ENCODE peak calls at places on chromosomes 12 and 14, in four cellular contexts. One of them, this sample, is unnamed.
A peak's percentile ranks its signal among the peaks of the same experiment; 100 is the strongest.

GRCh38 chr14:104144911-104145825 is 6.8 kb downstream of the KIF26A start:
- DNase-seq in HepG2: no peak
- DNase-seq in heart left ventricle: peak; percentile 31
- DNase-seq in ovary: peak; percentile 39
- DNase-seq in this sample: no peak

GRCh38 chr12:20058068-20058467 is 310.3 kb upstream of the PDE3A start:
- DNase-seq in HepG2: no peak
- DNase-seq in heart left ventricle: no peak
- DNase-seq in ovary: no peak
- DNase-seq in this sample: no peak

GRCh38 chr14:85279407-85279806 is 250.5 kb upstream of the FLRT2 start:
- DNase-seq in HepG2: no peak
- DNase-seq in heart left ventricle: no peak
- DNase-seq in ovary: no peak
- DNase-seq in this sample: no peak

GRCh38 chr12:25151476-25151875 is 43.5 kb downstream of the DNAI7 start:
- DNase-seq in HepG2: no peak
- DNase-seq in heart left ventricle: peak; percentile 54
- DNase-seq in ovary: peak; percentile 65
- DNase-seq in this sample: peak; percentile 38

GRCh38 chr14:55107766-55108554 is 21.1 kb upstream of the LGALS3 start:
- DNase-seq in HepG2: peak; percentile 83
- DNase-seq in heart left ventricle: peak; percentile 95
- DNase-seq in ovary: peak; percentile 94
- DNase-seq in this sample: peak; percentile 94

GRCh38 chr12:132422057-132423043 is 67.6 kb upstream of the FBRSL1 start:
- DNase-seq in HepG2: no peak
- DNase-seq in heart left ventricle: no peak
- DNase-seq in ovary: no peak
- DNase-seq in this sample: no peak

GRCh38 chr12:109760930-109761630 is 47.5 kb downstream of the FAM222A start:
- DNase-seq in HepG2: no peak
- DNase-seq in heart left ventricle: no peak
- DNase-seq in ovary: peak; percentile 30
- DNase-seq in this sample: no peak

GRCh38 chr12:6788972-6789905 is at the start of gene CD4:
- DNase-seq in HepG2: no peak
- DNase-seq in heart left ventricle: peak; percentile 86
- DNase-seq in ovary: no peak
- DNase-seq in this sample: no peak

GRCh38 chr14:73059326-73059725 is 992 bp downstream of the RBM25 start:
- DNase-seq in HepG2: peak; percentile 10
- DNase-seq in heart left ventricle: no peak
- DNase-seq in ovary: no peak
- DNase-seq in this sample: no peak

GRCh38 chr12:49962861-49963765 is 1.4 kb downstream of the AQP5 start:
- DNase-seq in HepG2: no peak
- DNase-seq in heart left ventricle: peak; percentile 79
- DNase-seq in ovary: no peak
- DNase-seq in this sample: no peak

GRCh38 chr12:46387697-46388096 is 15.1 kb upstream of the SLC38A2 start:
- DNase-seq in HepG2: no peak
- DNase-seq in heart left ventricle: no peak
- DNase-seq in ovary: no peak
- DNase-seq in this sample: no peak

GRCh38 chr12:106861984-106862894 is 87.8 kb downstream of the RIC8B start:
- DNase-seq in HepG2: peak; percentile 55
- DNase-seq in heart left ventricle: no peak
- DNase-seq in ovary: no peak
- DNase-seq in this sample: no peak

GRCh38 chr14:94702629-94703028 is 67.3 kb downstream of the GSC start:
- DNase-seq in HepG2: no peak
- DNase-seq in heart left ventricle: no peak
- DNase-seq in ovary: no peak
- DNase-seq in this sample: no peak

GRCh38 chr12:50353869-50354593 is 42.4 kb downstream of the FAM186A start:
- DNase-seq in HepG2: no peak
- DNase-seq in heart left ventricle: no peak
- DNase-seq in ovary: no peak
- DNase-seq in this sample: no peak

GRCh38 chr12:87848248-87848868 is 180.8 kb downstream of the C12orf50 start:
- DNase-seq in HepG2: peak; percentile 25
- DNase-seq in heart left ventricle: no peak
- DNase-seq in ovary: no peak
- DNase-seq in this sample: no peak

GRCh38 chr14:80933282-80933681 is 8.3 kb downstream of the CEP128 start:
- DNase-seq in HepG2: no peak
- DNase-seq in heart left ventricle: no peak
- DNase-seq in ovary: no peak
- DNase-seq in this sample: no peak

GRCh38 chr12:131816495-131816894 is 11.7 kb upstream of the MMP17 start:
- DNase-seq in HepG2: no peak
- DNase-seq in heart left ventricle: no peak
- DNase-seq in ovary: no peak
- DNase-seq in this sample: no peak

GRCh38 chr14:69260246-69260978 is 454 bp downstream of the GALNT16 start:
- DNase-seq in HepG2: no peak
- DNase-seq in heart left ventricle: no peak
- DNase-seq in ovary: peak; percentile 42
- DNase-seq in this sample: no peak

GRCh38 chr12:57722716-57723629 is 15.6 kb downstream of the AGAP2 start:
- DNase-seq in HepG2: no peak
- DNase-seq in heart left ventricle: no peak
- DNase-seq in ovary: no peak
- DNase-seq in this sample: no peak

GRCh38 chr12:52146822-52147366 is 44.9 kb downstream of the KRT80 start:
- DNase-seq in HepG2: no peak
- DNase-seq in heart left ventricle: no peak
- DNase-seq in ovary: no peak
- DNase-seq in this sample: no peak

GRCh38 chr14:89466460-89466859 is 49.4 kb upstream of the FOXN3 start:
- DNase-seq in HepG2: no peak
- DNase-seq in heart left ventricle: no peak
- DNase-seq in ovary: peak; percentile 31
- DNase-seq in this sample: no peak

GRCh38 chr12:16166563-16167470 is 110.7 kb downstream of the SLC15A5 start:
- DNase-seq in HepG2: no peak
- DNase-seq in heart left ventricle: no peak
- DNase-seq in ovary: no peak
- DNase-seq in this sample: no peak

GRCh38 chr12:15323530-15323929 is 1.2 kb downstream of the PTPRO start:
- DNase-seq in HepG2: no peak
- DNase-seq in heart left ventricle: no peak
- DNase-seq in ovary: no peak
- DNase-seq in this sample: no peak

GRCh38 chr14:77314043-77314442 is 6.6 kb downstream of the POMT2 start:
- DNase-seq in HepG2: no peak
- DNase-seq in heart left ventricle: no peak
- DNase-seq in ovary: no peak
- DNase-seq in this sample: no peak

GRCh38 chr12:130027798-130028197 is 124.0 kb upstream of the TMEM132D start:
- DNase-seq in HepG2: no peak
- DNase-seq in heart left ventricle: no peak
- DNase-seq in ovary: no peak
- DNase-seq in this sample: no peak

GRCh38 chr14:104443391-104444158 is 136.0 kb upstream of the C14orf180 start:
- DNase-seq in HepG2: no peak
- DNase-seq in heart left ventricle: no peak
- DNase-seq in ovary: peak; percentile 23
- DNase-seq in this sample: no peak

GRCh38 chr14:103746706-103747105 is 31.1 kb downstream of the ZFYVE21 start:
- DNase-seq in HepG2: no peak
- DNase-seq in heart left ventricle: no peak
- DNase-seq in ovary: no peak
- DNase-seq in this sample: no peak

GRCh38 chr12:44972746-44973421 is 78.0 kb downstream of the DBX2 start:
- DNase-seq in HepG2: peak; percentile 16
- DNase-seq in heart left ventricle: no peak
- DNase-seq in ovary: no peak
- DNase-seq in this sample: no peak

GRCh38 chr14:30813182-30813581 is 61.2 kb upstream of the COCH start:
- DNase-seq in HepG2: no peak
- DNase-seq in heart left ventricle: peak; percentile 45
- DNase-seq in ovary: no peak
- DNase-seq in this sample: no peak

GRCh38 chr12:89971880-89972279 is 263.2 kb upstream of the ATP2B1 start:
- DNase-seq in HepG2: no peak
- DNase-seq in heart left ventricle: no peak
- DNase-seq in ovary: no peak
- DNase-seq in this sample: no peak

GRCh38 chr12:110579239-110579888 is 3.8 kb downstream of the PPTC7 start:
- DNase-seq in HepG2: no peak
- DNase-seq in heart left ventricle: no peak
- DNase-seq in ovary: no peak
- DNase-seq in this sample: no peak

GRCh38 chr12:96221391-96221790 is 27.2 kb downstream of the ELK3 start:
- DNase-seq in HepG2: no peak
- DNase-seq in heart left ventricle: no peak
- DNase-seq in ovary: no peak
- DNase-seq in this sample: no peak

GRCh38 chr12:24839268-24839791 is 109.6 kb downstream of the BCAT1 start:
- DNase-seq in HepG2: no peak
- DNase-seq in heart left ventricle: no peak
- DNase-seq in ovary: no peak
- DNase-seq in this sample: no peak

GRCh38 chr12:34340534-34341361 is 318.5 kb downstream of the ALG10 start:
- DNase-seq in HepG2: no peak
- DNase-seq in heart left ventricle: no peak
- DNase-seq in ovary: no peak
- DNase-seq in this sample: no peak
- H3K4me3 ChIP-seq in HepG2: no peak overlapping the region
- H3K4me3 ChIP-seq in heart left ventricle: no peak overlapping the region
- H3K4me3 ChIP-seq in ovary: no peak overlapping the region
- H3K4me3 ChIP-seq in this sample: no peak overlapping the region

GRCh38 chr12:78914859-78915331 is 50.3 kb downstream of the SYT1 start:
- DNase-seq in HepG2: no peak
- DNase-seq in heart left ventricle: no peak
- DNase-seq in ovary: no peak
- DNase-seq in this sample: no peak

GRCh38 chr12:78918221-78918620 is 53.6 kb downstream of the SYT1 start:
- DNase-seq in HepG2: no peak
- DNase-seq in heart left ventricle: no peak
- DNase-seq in ovary: no peak
- DNase-seq in this sample: no peak

GRCh38 chr12:78917513-78917912 is 52.9 kb downstream of the SYT1 start:
- DNase-seq in HepG2: no peak
- DNase-seq in heart left ventricle: no peak
- DNase-seq in ovary: no peak
- DNase-seq in this sample: no peak

GRCh38 chr12:78916845-78917480 is 52.4 kb downstream of the SYT1 start:
- DNase-seq in HepG2: no peak
- DNase-seq in heart left ventricle: no peak
- DNase-seq in ovary: no peak
- DNase-seq in this sample: no peak
- H3K27ac ChIP-seq in HepG2: no peak overlapping the region
- H3K27ac ChIP-seq in heart left ventricle: no peak overlapping the region
- H3K27ac ChIP-seq in ovary: no peak overlapping the region
- H3K27ac ChIP-seq in this sample: no peak overlapping the region

GRCh38 chr14:22448905-22449611 is 140.0 kb downstream of the DAD1 start:
- DNase-seq in HepG2: no peak
- DNase-seq in heart left ventricle: no peak
- DNase-seq in ovary: no peak
- DNase-seq in this sample: no peak
- TF ChIP-seq POLR2A in HepG2: no peak
- TF ChIP-seq POLR2A in heart left ventricle: no peak
- TF ChIP-seq POLR2A in ovary: no peak
- TF ChIP-seq POLR2A in this sample: no peak

GRCh38 chr14:44896275-44897040 is 65.3 kb downstream of the KLHL28 start:
- DNase-seq in HepG2: peak; percentile 33
- DNase-seq in heart left ventricle: no peak
- DNase-seq in ovary: no peak
- DNase-seq in this sample: no peak
- H3K4me3 ChIP-seq in HepG2: peak overlapping the region; percentile 59
- H3K4me3 ChIP-seq in heart left ventricle: peak overlapping the region; percentile 89
- H3K4me3 ChIP-seq in ovary: no peak overlapping the region
- H3K4me3 ChIP-seq in this sample: peak overlapping the region; percentile 72

GRCh38 chr12:26196424-26196722 is 1.0 kb downstream of the SSPN start:
- DNase-seq in HepG2: no peak
- DNase-seq in heart left ventricle: no peak
- DNase-seq in ovary: no peak
- DNase-seq in this sample: no peak
- H3K27ac ChIP-seq in HepG2: no peak overlapping the region
- H3K27ac ChIP-seq in heart left ventricle: peak overlapping the region; percentile 91
- H3K27ac ChIP-seq in ovary: peak overlapping the region; percentile 72
- H3K27ac ChIP-seq in this sample: peak overlapping the region; percentile 86

DNA sequence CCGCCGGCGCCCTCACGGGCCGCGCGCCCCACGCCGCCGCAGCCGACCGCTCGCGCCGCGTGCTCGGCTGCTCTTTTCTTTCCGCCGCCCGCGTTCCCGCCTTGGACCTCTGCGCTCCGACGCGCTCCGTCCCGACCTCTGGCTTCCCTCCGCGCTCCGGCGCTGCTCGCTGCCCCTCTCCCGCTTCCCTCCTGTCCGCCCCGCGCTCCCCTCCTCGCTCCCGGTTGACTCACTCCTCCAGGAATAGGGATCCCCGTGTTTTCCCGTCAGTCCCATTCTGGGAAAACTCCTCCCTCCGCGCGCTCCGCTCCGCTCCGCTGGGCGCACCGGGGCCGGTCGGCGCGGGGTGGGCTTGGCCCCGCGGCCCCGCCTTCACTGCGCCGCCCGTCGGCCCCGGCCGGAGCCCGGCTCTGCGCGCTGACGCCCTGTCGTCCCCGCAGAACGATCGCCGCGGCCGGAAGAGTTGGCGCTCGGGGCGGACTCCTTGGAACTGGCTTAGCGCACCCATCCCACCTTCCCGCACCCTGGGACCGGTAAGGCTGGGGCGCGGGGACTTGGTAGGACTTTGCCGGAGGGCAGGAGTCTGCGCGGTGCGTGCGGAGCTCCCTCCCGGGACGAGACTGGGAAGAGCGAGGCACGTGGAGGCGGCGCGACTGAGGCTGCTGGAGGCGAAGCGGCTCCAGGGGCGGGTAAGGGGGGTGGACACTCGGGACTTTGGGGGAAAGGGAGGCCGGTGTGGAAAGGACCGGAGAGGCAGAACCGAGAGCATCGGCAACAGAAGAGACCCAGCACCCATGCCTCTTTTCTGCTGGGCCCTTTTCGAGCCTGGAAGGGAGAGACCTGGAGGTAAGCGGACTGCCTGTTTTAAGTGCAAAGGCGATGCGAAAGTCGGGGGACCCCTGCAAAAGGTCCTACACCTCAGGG is 573 bp downstream of the TEAD4 start:
- DNase-seq in HepG2: peak; percentile 21
- DNase-seq in heart left ventricle: peak; percentile 44
- DNase-seq in ovary: peak; percentile 65
- DNase-seq in this sample: peak; percentile 61
- TF ChIP-seq POLR2A in HepG2: peak; percentile 23
- TF ChIP-seq POLR2A in heart left ventricle: peak; percentile 43
- TF ChIP-seq POLR2A in ovary: peak; percentile 25
- TF ChIP-seq POLR2A in this sample: peak; percentile 36